ENCODE peak calls at places on chromosomes 16 and 17, in ten cellular contexts. Y is small intestine; K is GM23338; Z is left ventricle myocardium inferior; Q is cardiac muscle cell; H is fibroblast of lung; L is Panc1; U is left lung; V is brain microvascular endothelial cell; A is naive thymus-derived CD4-positive, alpha-beta T cell. G is an unnamed sample.

GRCh38 chr16:89364603-89365002 is 125.8 kb downstream of the ANKRD11 start:
- DNase-seq in K (no peak), U (no peak), L (no peak), H (peak; percentile 61), Q (peak; percentile 39), Y (no peak), Z (no peak), V (no peak), A (no peak), G (no peak)

GRCh38 chr16:13453938-13454553 is 465.9 kb upstream of the ERCC4 start:
- DNase-seq in L (no peak), H (no peak), Y (peak; percentile 3), Q (no peak), Z (no peak), U (no peak), A (peak; percentile 4), K (peak; percentile 82), V (no peak), G (no peak)

GRCh38 chr17:11651089-11651488 is 52.8 kb downstream of the DNAH9 start:
- DNase-seq in A (no peak), Z (no peak), Q (no peak), L (no peak), U (no peak), V (no peak), K (no peak), Y (no peak), H (no peak), G (no peak)

GRCh38 chr16:86692476-86692875 is 114.1 kb downstream of the FOXL1 start:
- DNase-seq in U (no peak), K (no peak), V (no peak), H (no peak), Y (no peak), L (no peak), A (no peak), Q (no peak), Z (no peak), G (no peak)

GRCh38 chr17:7471729-7472128 is 7.7 kb downstream of the ZBTB4 start:
- DNase-seq in V (no peak), L (no peak), A (no peak), K (no peak), Q (no peak), U (no peak), Y (no peak), H (no peak), Z (no peak), G (no peak)

GRCh38 chr17:1006054-1006453 is 9.1 kb downstream of the TIMM22 start:
- DNase-seq in K (no peak), V (no peak), H (no peak), A (no peak), Y (no peak), U (no peak), Q (no peak), Z (no peak), L (no peak), G (no peak)

GRCh38 chr17:37698132-37698615 is 46.7 kb downstream of the HNF1B start:
- DNase-seq in V (peak; percentile 29), A (no peak), Y (no peak), L (no peak), H (no peak), Q (no peak), Z (no peak), K (no peak), U (no peak), G (no peak)

GRCh38 chr16:642189-643049 is 791 bp downstream of the MCRIP2 start:
- DNase-seq in V (no peak), H (no peak), Z (peak; percentile 67), Y (peak; percentile 74), A (no peak), Q (peak; percentile 36), K (peak; percentile 63), U (peak; percentile 83), L (no peak), G (no peak)

GRCh38 chr16:89122322-89122831 is 28.7 kb downstream of the ACSF3 start:
- DNase-seq in K (peak; percentile 22), Q (no peak), H (no peak), Y (peak; percentile 59), U (peak; percentile 75), V (no peak), A (peak; percentile 89), L (no peak), Z (no peak), G (peak; percentile 90)

GRCh38 chr17:22286337-22287041 is 594.2 kb downstream of the KCNJ18 start:
- DNase-seq in Y (no peak), Z (no peak), Q (no peak), V (no peak), K (no peak), L (no peak), A (no peak), H (no peak), U (no peak), G (no peak)

GRCh38 chr16:84687715-84688114 is 12.1 kb upstream of the USP10 start:
- DNase-seq in Z (no peak), Q (peak; percentile 82), U (no peak), A (no peak), H (peak; percentile 90), K (no peak), V (peak; percentile 84), Y (no peak), L (no peak), G (no peak)

GRCh38 chr17:7747586-7747985 is 30.0 kb downstream of the DNAH2 start:
- DNase-seq in U (no peak), Y (no peak), K (no peak), L (no peak), Q (peak; percentile 89), A (no peak), Z (no peak), V (peak; percentile 52), H (peak; percentile 50), G (no peak)

GRCh38 chr17:29883497-29883896 is 46.5 kb downstream of the SSH2 start:
- DNase-seq in Y (no peak), A (no peak), V (no peak), U (no peak), H (no peak), Q (no peak), K (no peak), Z (no peak), L (no peak), G (no peak)

GRCh38 chr17:74807925-74808324 is 31.8 kb upstream of the NAT9 start:
- DNase-seq in Z (no peak), Q (no peak), K (no peak), H (peak; percentile 31), A (no peak), V (no peak), L (no peak), Y (no peak), U (no peak), G (no peak)

DNA sequence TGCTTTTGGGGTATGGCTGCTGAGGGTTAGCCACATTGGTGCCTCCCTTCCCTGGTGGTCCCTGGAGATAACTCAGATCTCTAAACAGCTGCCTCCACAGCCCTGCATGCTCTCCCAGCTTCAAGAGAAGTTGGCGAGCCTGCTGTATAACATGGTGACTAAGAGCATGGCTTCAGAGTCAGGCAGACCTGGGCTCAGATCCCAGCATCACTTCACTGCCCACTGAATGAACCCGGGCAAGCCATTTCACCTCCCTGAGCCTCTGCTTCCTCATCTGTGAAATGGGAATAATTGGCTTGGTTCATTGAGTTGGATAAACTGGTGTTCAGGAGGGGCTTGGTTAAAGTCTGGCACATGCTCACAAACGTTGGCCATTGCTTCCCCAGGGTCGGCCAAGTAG is 16.6 kb downstream of the KIF1C start:
- DNase-seq in H (no peak), L (no peak), Y (no peak), K (no peak), Q (no peak), A (no peak), Z (no peak), V (no peak), U (no peak), G (no peak)
- H3K36me3 ChIP-seq in H (peaks cover 22% of the 10 kb centered on the region), L (no peaks in the 10 kb centered on the region), Y (peaks cover 27% of the 10 kb centered on the region), K (peaks cover 21% of the 10 kb centered on the region), Q (peaks cover 35% of the 10 kb centered on the region), A (no peaks in the 10 kb centered on the region), Z (peaks cover 98% of the 10 kb centered on the region), V (peaks cover 61% of the 10 kb centered on the region), U (no peaks in the 10 kb centered on the region), G (no peaks in the 10 kb centered on the region)

GRCh38 chr17:72400488-72400827 is 279.6 kb downstream of the SOX9 start:
- DNase-seq in Y (no peak), K (no peak), V (no peak), H (no peak), A (no peak), U (no peak), L (no peak), Q (no peak), Z (no peak), G (no peak)
- H3K27ac ChIP-seq in Y (no peak overlapping the region), K (no peak overlapping the region), V (no peak overlapping the region), H (no peak overlapping the region), A (no peak overlapping the region), U (no peak overlapping the region), L (peak overlapping the region; percentile 75), Q (no peak overlapping the region), Z (no peak overlapping the region), G (no peak overlapping the region)

DNA sequence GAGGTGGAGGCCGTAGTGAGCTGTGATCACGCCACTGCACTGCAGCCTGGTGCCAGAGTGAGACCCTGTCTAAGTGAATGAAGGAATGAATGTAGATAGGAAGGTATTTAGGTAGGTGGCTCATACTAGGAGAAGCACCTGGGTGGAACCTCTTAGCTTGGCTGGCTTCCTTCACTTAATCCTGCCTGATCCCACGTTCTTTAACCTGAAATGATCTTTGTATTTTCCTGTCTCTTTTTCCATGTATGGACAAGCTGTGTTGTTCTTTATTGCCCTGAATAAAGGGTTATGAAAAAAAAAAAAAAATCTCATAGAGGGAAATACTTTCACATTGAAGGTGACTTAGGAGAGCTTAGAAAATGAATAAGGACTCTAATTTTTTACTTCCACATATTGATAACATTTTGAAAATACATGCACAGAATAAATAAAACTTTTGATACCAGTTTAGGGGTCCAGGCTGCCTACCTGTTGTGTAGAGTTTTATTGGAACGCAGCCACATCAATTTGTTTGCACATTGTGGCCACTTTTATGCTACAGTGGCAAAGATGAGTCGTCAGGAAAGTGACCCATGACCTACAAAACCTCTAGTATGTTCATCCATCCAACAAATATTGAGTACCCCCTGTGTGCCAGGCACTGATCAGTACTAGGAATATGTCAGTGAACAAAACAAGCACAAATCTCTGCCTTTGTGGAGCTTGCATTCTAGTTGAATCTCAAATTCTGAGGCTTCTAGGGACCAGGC is 44.6 kb downstream of the VPS35L start:
- DNase-seq in U (no peak), L (no peak), H (no peak), A (no peak), V (no peak), Y (no peak), K (no peak), Q (no peak), Z (no peak), G (no peak)
- H3K36me3 ChIP-seq in U (no peaks in the 10 kb centered on the region), L (peaks cover 9% of the 10 kb centered on the region), H (peaks cover 2% of the 10 kb centered on the region), A (no peaks in the 10 kb centered on the region), V (peaks cover 3% of the 10 kb centered on the region), Y (no peaks in the 10 kb centered on the region), K (no peaks in the 10 kb centered on the region), Q (no peaks in the 10 kb centered on the region), Z (peaks cover 24% of the 10 kb centered on the region), G (peaks cover 10% of the 10 kb centered on the region)

DNA sequence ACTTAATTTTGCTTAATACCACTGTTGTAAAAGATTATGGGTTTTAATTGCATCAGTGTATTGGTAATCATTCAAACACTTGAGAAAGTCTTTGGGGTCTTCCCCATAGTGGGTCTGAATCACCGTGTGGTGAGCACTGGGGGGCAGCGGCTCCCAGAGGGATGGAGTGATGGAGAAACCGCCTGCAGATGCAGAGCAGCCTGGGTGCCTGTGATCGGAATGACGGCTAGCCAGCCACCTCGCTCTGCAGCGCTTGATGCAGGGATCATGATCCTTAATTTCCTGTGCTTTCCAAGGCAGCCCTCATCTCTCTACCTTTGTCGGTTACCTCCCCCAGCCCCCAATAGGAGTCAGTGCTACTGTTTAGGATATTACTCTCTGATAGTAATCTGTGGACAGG is 135.5 kb downstream of the MSI2 start:
- DNase-seq in U (no peak), A (no peak), K (peak; percentile 56), V (no peak), Q (no peak), Y (no peak), L (no peak), Z (no peak), H (no peak), G (no peak)
- H3K27ac ChIP-seq in U (no peak overlapping the region), A (no peak overlapping the region), K (no peak overlapping the region), V (no peak overlapping the region), Q (no peak overlapping the region), Y (no peak overlapping the region), L (no peak overlapping the region), Z (no peak overlapping the region), H (no peak overlapping the region), G (no peak overlapping the region)